ENCODE peak calls at places on chromosomes 3 and 15, in five cellular contexts. H is cerebellum, Y is AG20443, D is NCI-H510A treated with DMSO at 0.1 percent for 48 hours, I is left cardiac atrium. V is an unnamed sample.

GRCh38 chr3:33001889-33002288 is 50.4 kb downstream of the CCR4 start:
- DNase-seq in I (no peak), H (no peak), Y (peak), D (no peak), V (no peak)

GRCh38 chr3:8110966-8111798 is 390.4 kb upstream of the LMCD1 start:
- DNase-seq in H (peak), D (peak), Y (peak), I (peak), V (peak)

GRCh38 chr3:77672016-77672415 is 632.1 kb downstream of the ROBO2 start:
- DNase-seq in I (no peak), Y (no peak), H (no peak), D (no peak), V (no peak)

GRCh38 chr3:20324664-20325478 is 138.9 kb upstream of the SGO1 start:
- DNase-seq in H (no peak), Y (no peak), I (no peak), D (no peak), V (no peak)

GRCh38 chr15:76363251-76363650 is 26.7 kb downstream of the ISL2 start:
- DNase-seq in Y (no peak), H (no peak), I (no peak), D (no peak), V (no peak)

GRCh38 chr3:72892081-72892763 is 4.4 kb downstream of the GXYLT2 start:
- DNase-seq in I (peak), H (no peak), D (no peak), Y (peak), V (no peak)

GRCh38 chr3:194128202-194128907 is 7.6 kb upstream of the HES1 start:
- DNase-seq in I (no peak), H (no peak), D (no peak), Y (no peak), V (no peak)

GRCh38 chr3:98577178-98577895 is 16.1 kb downstream of the CPOX start:
- DNase-seq in I (no peak), H (no peak), Y (peak), D (no peak), V (no peak)

GRCh38 chr3:58063022-58063421 is 54.8 kb downstream of the FLNB start:
- DNase-seq in I (no peak), D (no peak), H (no peak), Y (no peak), V (no peak)

GRCh38 chr3:153043729-153044314 is 118.2 kb upstream of the RAP2B start:
- DNase-seq in H (no peak), I (no peak), Y (peak), D (no peak), V (no peak)

GRCh38 chr3:147529551-147529950 is 120.4 kb downstream of the ZIC1 start:
- DNase-seq in I (no peak), Y (no peak), D (no peak), H (no peak), V (no peak)

GRCh38 chr3:133475245-133476010 is 75.6 kb downstream of the BFSP2 start:
- DNase-seq in H (no peak), I (no peak), Y (no peak), D (peak), V (no peak)

GRCh38 chr3:56754753-56755365 is 46.9 kb downstream of the ARHGEF3 start:
- DNase-seq in D (no peak), I (peak), H (no peak), Y (no peak), V (no peak)

V was measured in HT-29.